ENCODE peak calls at places on chromosomes 5 and 9, in five cellular contexts. One of them, this sample, is unnamed.

GRCh38 chr5:132459031-132459982 is 31.3 kb downstream of the IRF1 start:
- DNase-seq in IMR-90: peak
- DNase-seq in foreskin fibroblast: no peak
- DNase-seq in lower lobe of right lung: peak
- DNase-seq in body of pancreas: no peak
- DNase-seq in this sample: peak

GRCh38 chr9:95035846-95036245 is 281.7 kb downstream of the FANCC start:
- DNase-seq in IMR-90: no peak
- DNase-seq in lower lobe of right lung: no peak
- DNase-seq in body of pancreas: no peak
- DNase-seq in foreskin fibroblast: no peak
- DNase-seq in this sample: no peak

GRCh38 chr9:27339661-27340295 is 42.8 kb upstream of the EQTN start:
- DNase-seq in IMR-90: no peak
- DNase-seq in body of pancreas: no peak
- DNase-seq in lower lobe of right lung: peak
- DNase-seq in foreskin fibroblast: no peak
- DNase-seq in this sample: no peak

GRCh38 chr5:41747291-41747690 is 122.9 kb downstream of the OXCT1 start:
- DNase-seq in body of pancreas: no peak
- DNase-seq in IMR-90: peak
- DNase-seq in foreskin fibroblast: peak
- DNase-seq in lower lobe of right lung: no peak
- DNase-seq in this sample: no peak

GRCh38 chr9:25025686-25026085 is 480.0 kb upstream of the IZUMO3 start:
- DNase-seq in body of pancreas: no peak
- DNase-seq in lower lobe of right lung: no peak
- DNase-seq in foreskin fibroblast: no peak
- DNase-seq in IMR-90: no peak
- DNase-seq in this sample: no peak

GRCh38 chr9:111481885-111482636 is 2.1 kb downstream of the ECPAS start:
- DNase-seq in IMR-90: peak
- DNase-seq in lower lobe of right lung: no peak
- DNase-seq in foreskin fibroblast: peak
- DNase-seq in body of pancreas: no peak
- DNase-seq in this sample: no peak

GRCh38 chr5:6804766-6805165 is 91.5 kb downstream of the TENT4A start:
- DNase-seq in foreskin fibroblast: no peak
- DNase-seq in IMR-90: peak
- DNase-seq in body of pancreas: no peak
- DNase-seq in lower lobe of right lung: no peak
- DNase-seq in this sample: no peak

GRCh38 chr5:177972613-177973012 is 23.4 kb downstream of the PROP1 start:
- DNase-seq in body of pancreas: no peak
- DNase-seq in lower lobe of right lung: no peak
- DNase-seq in foreskin fibroblast: no peak
- DNase-seq in IMR-90: peak
- DNase-seq in this sample: no peak

GRCh38 chr5:34627794-34628193 is 28.3 kb upstream of the RAI14 start:
- DNase-seq in lower lobe of right lung: no peak
- DNase-seq in body of pancreas: no peak
- DNase-seq in IMR-90: peak
- DNase-seq in foreskin fibroblast: peak
- DNase-seq in this sample: no peak

GRCh38 chr9:34413229-34413852 is 36.6 kb upstream of the MYORG start:
- DNase-seq in body of pancreas: no peak
- DNase-seq in foreskin fibroblast: peak
- DNase-seq in lower lobe of right lung: no peak
- DNase-seq in IMR-90: peak
- DNase-seq in this sample: no peak

GRCh38 chr5:124702442-124703024 is 43.9 kb downstream of the ZNF608 start:
- DNase-seq in lower lobe of right lung: no peak
- DNase-seq in body of pancreas: no peak
- DNase-seq in IMR-90: no peak
- DNase-seq in foreskin fibroblast: no peak
- DNase-seq in this sample: no peak

GRCh38 chr5:35136386-35136785 is 88.6 kb upstream of the AGXT2 start:
- DNase-seq in IMR-90: peak
- DNase-seq in body of pancreas: no peak
- DNase-seq in foreskin fibroblast: peak
- DNase-seq in lower lobe of right lung: no peak
- DNase-seq in this sample: no peak

GRCh38 chr5:3102531-3102930 is 351.1 kb upstream of the IRX2 start:
- DNase-seq in IMR-90: no peak
- DNase-seq in lower lobe of right lung: no peak
- DNase-seq in foreskin fibroblast: no peak
- DNase-seq in body of pancreas: no peak
- DNase-seq in this sample: no peak

GRCh38 chr9:81759680-81760215 is 70.4 kb upstream of the TLE1 start:
- DNase-seq in lower lobe of right lung: no peak
- DNase-seq in IMR-90: peak
- DNase-seq in body of pancreas: no peak
- DNase-seq in foreskin fibroblast: peak
- DNase-seq in this sample: no peak

GRCh38 chr5:34030058-34030457 is 13.0 kb downstream of the C1QTNF3 start:
- DNase-seq in foreskin fibroblast: no peak
- DNase-seq in IMR-90: no peak
- DNase-seq in lower lobe of right lung: no peak
- DNase-seq in body of pancreas: no peak
- DNase-seq in this sample: no peak

GRCh38 chr5:164555809-164556208 is 1050.4 kb downstream of the MAT2B start:
- DNase-seq in body of pancreas: no peak
- DNase-seq in foreskin fibroblast: no peak
- DNase-seq in IMR-90: peak
- DNase-seq in lower lobe of right lung: no peak
- DNase-seq in this sample: no peak

GRCh38 chr5:78345485-78345884 is 14.9 kb upstream of the SCAMP1 start:
- DNase-seq in lower lobe of right lung: no peak
- DNase-seq in body of pancreas: no peak
- DNase-seq in foreskin fibroblast: peak
- DNase-seq in IMR-90: peak
- DNase-seq in this sample: no peak

GRCh38 chr9:89523948-89524347 is 26.0 kb upstream of the SEMA4D start:
- DNase-seq in body of pancreas: no peak
- DNase-seq in foreskin fibroblast: no peak
- DNase-seq in lower lobe of right lung: no peak
- DNase-seq in IMR-90: no peak
- DNase-seq in this sample: no peak

GRCh38 chr9:93058357-93059096 is at the start of gene SUSD3:
- DNase-seq in body of pancreas: peak
- DNase-seq in IMR-90: no peak
- DNase-seq in foreskin fibroblast: no peak
- DNase-seq in lower lobe of right lung: peak
- DNase-seq in this sample: peak
- H3K4me3 ChIP-seq in body of pancreas: peak
- H3K4me3 ChIP-seq in IMR-90: peak
- H3K4me3 ChIP-seq in foreskin fibroblast: no peak
- H3K4me3 ChIP-seq in lower lobe of right lung: peak
- H3K4me3 ChIP-seq in this sample: peak

DNA sequence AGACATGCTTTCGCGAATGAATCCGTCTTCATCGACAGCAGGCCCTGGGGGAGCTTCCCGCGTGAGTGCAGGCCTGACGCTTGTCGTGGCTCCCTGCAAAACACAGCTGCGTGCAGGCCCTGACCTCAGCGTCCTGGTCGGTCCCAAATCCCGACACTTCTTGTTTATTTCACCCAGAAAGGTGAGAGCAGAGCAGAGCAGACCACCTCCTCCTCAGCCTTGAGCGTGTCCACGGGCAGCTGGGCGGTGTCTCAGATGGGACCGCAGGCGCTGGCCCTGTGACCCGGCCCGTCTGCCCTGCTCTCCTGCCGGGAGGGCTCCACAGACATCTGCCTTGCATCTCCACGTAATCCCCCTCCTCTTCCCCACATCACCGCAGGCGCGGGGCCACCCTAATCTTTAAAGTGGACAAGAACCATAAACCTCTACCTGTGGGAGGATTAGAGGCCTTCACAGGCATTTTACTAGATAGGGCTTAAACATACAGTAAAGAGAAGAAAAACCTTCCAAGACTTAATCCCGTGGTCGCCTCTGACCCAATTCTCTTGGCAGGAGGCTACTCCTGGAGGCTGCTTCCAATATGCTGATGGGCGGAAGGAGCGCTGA is 7.5 kb upstream of the LHX3 start:
- DNase-seq in foreskin fibroblast: no peak
- DNase-seq in body of pancreas: no peak
- DNase-seq in lower lobe of right lung: no peak
- DNase-seq in IMR-90: no peak
- DNase-seq in this sample: no peak
- H3K4me3 ChIP-seq in foreskin fibroblast: no peak
- H3K4me3 ChIP-seq in body of pancreas: no peak
- H3K4me3 ChIP-seq in lower lobe of right lung: no peak
- H3K4me3 ChIP-seq in IMR-90: no peak
- H3K4me3 ChIP-seq in this sample: no peak

GRCh38 chr5:31381299-31381698 is 150.6 kb downstream of the DROSHA start:
- DNase-seq in body of pancreas: no peak
- DNase-seq in foreskin fibroblast: no peak
- DNase-seq in IMR-90: no peak
- DNase-seq in lower lobe of right lung: no peak
- DNase-seq in this sample: no peak

GRCh38 chr5:31383734-31384133 is 148.2 kb downstream of the DROSHA start:
- DNase-seq in foreskin fibroblast: no peak
- DNase-seq in lower lobe of right lung: no peak
- DNase-seq in body of pancreas: no peak
- DNase-seq in IMR-90: peak
- DNase-seq in this sample: no peak

GRCh38 chr5:31382051-31382878 is 149.6 kb downstream of the DROSHA start:
- DNase-seq in lower lobe of right lung: no peak
- DNase-seq in IMR-90: peak
- DNase-seq in foreskin fibroblast: peak
- DNase-seq in body of pancreas: no peak
- DNase-seq in this sample: no peak

GRCh38 chr5:31390256-31390655 is 141.6 kb downstream of the DROSHA start:
- DNase-seq in foreskin fibroblast: no peak
- DNase-seq in IMR-90: no peak
- DNase-seq in lower lobe of right lung: no peak
- DNase-seq in body of pancreas: no peak
- DNase-seq in this sample: no peak

DNA sequence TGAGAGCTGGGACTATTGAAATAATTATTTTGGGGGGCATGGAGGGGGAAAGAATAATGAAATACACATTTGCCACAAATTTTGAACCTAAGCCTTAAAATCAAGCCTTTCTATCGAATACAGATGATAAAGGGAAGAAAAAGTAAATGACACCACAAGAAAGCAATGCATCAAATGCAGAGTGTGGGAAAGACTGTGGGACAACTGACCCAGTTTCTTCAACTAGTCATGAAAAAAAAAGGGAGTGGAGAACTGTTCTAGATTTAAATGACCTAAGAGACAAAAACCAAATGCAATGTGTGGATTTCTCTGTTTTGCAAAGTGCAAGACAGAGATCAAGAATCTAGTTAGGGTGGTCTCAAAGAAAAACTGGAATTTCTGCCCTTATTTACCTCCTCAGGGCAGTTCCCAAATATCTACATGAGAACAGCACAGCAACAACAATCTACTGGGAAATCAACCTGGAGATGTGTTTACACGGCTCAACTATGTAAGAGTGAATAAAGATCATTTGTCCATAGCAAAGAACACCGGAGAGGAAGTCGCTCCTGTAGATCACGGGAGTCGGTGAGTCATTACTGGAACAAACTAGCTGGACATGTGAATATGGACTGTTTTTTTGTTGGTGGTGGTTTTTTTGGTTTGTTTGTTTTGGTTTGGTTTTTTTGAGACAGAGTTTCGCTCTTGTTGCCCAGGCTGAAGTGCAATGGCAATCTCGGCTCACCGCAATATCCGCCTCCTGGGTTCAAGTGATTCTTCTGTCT is 145.9 kb downstream of the DROSHA start:
- DNase-seq in body of pancreas: no peak
- DNase-seq in lower lobe of right lung: no peak
- DNase-seq in foreskin fibroblast: no peak
- DNase-seq in IMR-90: peak
- DNase-seq in this sample: no peak
- H3K4me3 ChIP-seq in body of pancreas: no peak
- H3K4me3 ChIP-seq in lower lobe of right lung: no peak
- H3K4me3 ChIP-seq in foreskin fibroblast: no peak
- H3K4me3 ChIP-seq in IMR-90: no peak
- H3K4me3 ChIP-seq in this sample: no peak

GRCh38 chr9:136108648-136109266 is 9.9 kb downstream of the TMEM250 start:
- DNase-seq in body of pancreas: no peak
- DNase-seq in lower lobe of right lung: no peak
- DNase-seq in IMR-90: no peak
- DNase-seq in foreskin fibroblast: no peak
- DNase-seq in this sample: no peak
- H3K4me3 ChIP-seq in body of pancreas: no peak
- H3K4me3 ChIP-seq in lower lobe of right lung: peak
- H3K4me3 ChIP-seq in IMR-90: no peak
- H3K4me3 ChIP-seq in foreskin fibroblast: no peak
- H3K4me3 ChIP-seq in this sample: no peak

GRCh38 chr5:129906177-129906887 is 2.1 kb downstream of the CHSY3 start:
- DNase-seq in lower lobe of right lung: no peak
- DNase-seq in foreskin fibroblast: peak
- DNase-seq in body of pancreas: peak
- DNase-seq in IMR-90: no peak
- DNase-seq in this sample: no peak
- H3K4me3 ChIP-seq in lower lobe of right lung: peak
- H3K4me3 ChIP-seq in foreskin fibroblast: peak
- H3K4me3 ChIP-seq in body of pancreas: no peak
- H3K4me3 ChIP-seq in IMR-90: peak
- H3K4me3 ChIP-seq in this sample: peak

GRCh38 chr5:81778642-81779041 is 27.7 kb upstream of the SSBP2 start:
- DNase-seq in foreskin fibroblast: peak
- DNase-seq in body of pancreas: no peak
- DNase-seq in IMR-90: peak
- DNase-seq in lower lobe of right lung: no peak
- DNase-seq in this sample: no peak
- H3K4me3 ChIP-seq in foreskin fibroblast: peak
- H3K4me3 ChIP-seq in body of pancreas: no peak
- H3K4me3 ChIP-seq in IMR-90: no peak
- H3K4me3 ChIP-seq in lower lobe of right lung: peak
- H3K4me3 ChIP-seq in this sample: no peak

GRCh38 chr5:157948738-157949410 is 89.9 kb upstream of the CLINT1 start:
- DNase-seq in IMR-90: peak
- DNase-seq in foreskin fibroblast: peak
- DNase-seq in body of pancreas: peak
- DNase-seq in lower lobe of right lung: peak
- DNase-seq in this sample: peak
- H3K4me3 ChIP-seq in IMR-90: no peak
- H3K4me3 ChIP-seq in foreskin fibroblast: no peak
- H3K4me3 ChIP-seq in body of pancreas: no peak
- H3K4me3 ChIP-seq in lower lobe of right lung: no peak
- H3K4me3 ChIP-seq in this sample: no peak